ENCODE peak calls at places on chromosome 12, in seven cellular contexts. E is AG04449, I is fibroblast of the aortic adventitia, X is astrocyte of the spinal cord, S is stomach, G is fibroblast of lung, T is A673. Y is an unnamed sample.

GRCh38 chr12:121861549-121862254 is 3.0 kb upstream of the HPD start:
- DNase-seq in E (no peak), I (peak), X (peak), S (no peak), G (peak), T (no peak), Y (no peak)

GRCh38 chr12:32043928-32044549 is 62.6 kb upstream of the BICD1 start:
- DNase-seq in E (no peak), I (no peak), X (no peak), S (no peak), G (no peak), T (no peak), Y (no peak)

GRCh38 chr12:57085999-57086950 is 2.6 kb upstream of the NAB2 start:
- DNase-seq in E (no peak), I (peak), X (peak), S (peak), G (peak), T (peak), Y (peak)

GRCh38 chr12:122882908-122883563 is 12.9 kb downstream of the VPS37B start:
- DNase-seq in E (no peak), I (no peak), X (no peak), S (no peak), G (no peak), T (no peak), Y (no peak)

GRCh38 chr12:51139292-51139844 is 33.6 kb downstream of the TFCP2 start:
- DNase-seq in E (no peak), I (no peak), X (no peak), S (no peak), G (no peak), T (no peak), Y (no peak)

GRCh38 chr12:18799561-18799960 is 61.6 kb downstream of the CAPZA3 start:
- DNase-seq in E (no peak), I (peak), X (peak), S (no peak), G (peak), T (no peak), Y (no peak)

GRCh38 chr12:131085125-131085815 is 131.6 kb downstream of the ADGRD1 start:
- DNase-seq in E (no peak), I (no peak), X (no peak), S (peak), G (no peak), T (no peak), Y (no peak)

GRCh38 chr12:75606146-75606545 is 94.7 kb upstream of the KRR1 start:
- DNase-seq in E (no peak), I (no peak), X (no peak), S (no peak), G (no peak), T (no peak), Y (no peak)

GRCh38 chr12:123071401-123072304 is 79.2 kb downstream of the PITPNM2 start:
- DNase-seq in E (no peak), I (no peak), X (no peak), S (no peak), G (no peak), T (no peak), Y (no peak)

GRCh38 chr12:15474766-15475165 is 152.5 kb downstream of the PTPRO start:
- DNase-seq in E (no peak), I (no peak), X (no peak), S (no peak), G (no peak), T (no peak), Y (peak)

GRCh38 chr12:132597333-132598283 is 12.8 kb downstream of the LRCOL1 start:
- DNase-seq in E (no peak), I (peak), X (peak), S (no peak), G (peak), T (peak), Y (peak)

GRCh38 chr12:13024151-13024946 is 19.8 kb upstream of the FAM234B start:
- DNase-seq in E (no peak), I (peak), X (peak), S (peak), G (no peak), T (no peak), Y (peak)

GRCh38 chr12:32176606-32177005 is 70.0 kb downstream of the BICD1 start:
- DNase-seq in E (no peak), I (no peak), X (no peak), S (no peak), G (no peak), T (no peak), Y (no peak)

GRCh38 chr12:30515351-30515750 is 180.3 kb downstream of the IPO8 start:
- DNase-seq in E (no peak), I (peak), X (peak), S (no peak), G (peak), T (peak), Y (no peak)

GRCh38 chr12:105317453-105317852 is 13.0 kb upstream of the C12orf75 start:
- DNase-seq in E (peak), I (peak), X (peak), S (no peak), G (peak), T (no peak), Y (peak)

GRCh38 chr12:105677672-105678071 is 347.2 kb downstream of the C12orf75 start:
- DNase-seq in E (no peak), I (no peak), X (no peak), S (no peak), G (no peak), T (no peak), Y (no peak)

GRCh38 chr12:26651566-26652188 is 181.3 kb downstream of the ITPR2 start:
- DNase-seq in E (no peak), I (peak), X (peak), S (peak), G (peak), T (peak), Y (peak)

GRCh38 chr12:104707179-104707578 is 250.4 kb downstream of the CHST11 start:
- DNase-seq in E (no peak), I (peak), X (peak), S (no peak), G (peak), T (no peak), Y (no peak)

GRCh38 chr12:123465084-123465483 is 7.1 kb downstream of the SNRNP35 start:
- DNase-seq in E (no peak), I (no peak), X (no peak), S (no peak), G (no peak), T (no peak), Y (no peak)

GRCh38 chr12:58895053-58895452 is 25.3 kb downstream of the LRIG3 start:
- DNase-seq in E (no peak), I (no peak), X (no peak), S (no peak), G (no peak), T (no peak), Y (no peak)

GRCh38 chr12:102474438-102475064 is 5.8 kb downstream of the IGF1 start:
- DNase-seq in E (no peak), I (no peak), X (peak), S (no peak), G (peak), T (no peak), Y (no peak)

GRCh38 chr12:6178981-6179761 is 21.0 kb upstream of the CD9 start:
- DNase-seq in E (no peak), I (no peak), X (peak), S (no peak), G (peak), T (no peak), Y (no peak)

GRCh38 chr12:93773122-93773871 is 96.1 kb downstream of the CRADD start:
- DNase-seq in E (no peak), I (peak), X (peak), S (no peak), G (peak), T (peak), Y (no peak)

GRCh38 chr12:84601483-84601882 is 311.1 kb downstream of the SLC6A15 start:
- DNase-seq in E (no peak), I (no peak), X (no peak), S (no peak), G (no peak), T (no peak), Y (no peak)

GRCh38 chr12:85065816-85066482 is 29.8 kb downstream of the LRRIQ1 start:
- DNase-seq in E (no peak), I (no peak), X (no peak), S (no peak), G (no peak), T (no peak), Y (no peak)

GRCh38 chr12:70849265-70849960 is 71.1 kb downstream of the PTPRR start:
- DNase-seq in E (no peak), I (peak), X (peak), S (no peak), G (peak), T (peak), Y (no peak)

GRCh38 chr12:76083246-76083735 is 1.2 kb downstream of the NAP1L1 start:
- DNase-seq in E (no peak), I (no peak), X (no peak), S (no peak), G (no peak), T (no peak), Y (no peak)

GRCh38 chr12:26338574-26339572 is 143.5 kb downstream of the SSPN start:
- DNase-seq in E (no peak), I (peak), X (peak), S (no peak), G (peak), T (no peak), Y (no peak)

GRCh38 chr12:125528300-125528699 is 463.1 kb downstream of the AACS start:
- DNase-seq in E (no peak), I (no peak), X (no peak), S (no peak), G (no peak), T (no peak), Y (no peak)

DNA sequence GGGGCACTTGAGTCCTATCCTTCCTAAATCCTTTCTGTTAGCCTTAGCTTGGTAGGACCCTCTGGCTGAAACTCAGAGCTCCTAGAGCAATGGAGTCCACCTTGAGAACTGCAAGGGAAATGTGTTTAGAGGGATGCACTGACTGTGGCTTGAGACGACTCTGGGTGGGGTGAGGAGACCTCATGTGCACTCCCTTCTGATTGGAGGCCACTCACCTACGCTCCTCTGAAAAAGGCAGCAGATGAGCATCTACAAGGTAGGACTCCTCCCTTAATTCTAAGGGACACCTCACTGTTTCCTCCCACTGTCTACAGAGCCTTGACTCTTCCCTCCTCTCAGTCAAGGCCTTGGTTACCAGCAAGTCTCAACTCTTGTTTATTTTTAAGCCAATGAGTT is 1.0 kb downstream of the MAP3K12 start:
- DNase-seq in E (no peak), I (no peak), X (no peak), S (no peak), G (no peak), T (no peak), Y (no peak)
- H3K4me3 ChIP-seq in E (peak), I (peak), X (peak), S (peak), G (peak), T (peak), Y (peak)

GRCh38 chr12:24854908-24855307 is 94.0 kb downstream of the BCAT1 start:
- DNase-seq in E (no peak), I (no peak), X (peak), S (no peak), G (peak), T (peak), Y (no peak)

GRCh38 chr12:24853588-24853987 is 95.3 kb downstream of the BCAT1 start:
- DNase-seq in E (no peak), I (peak), X (peak), S (no peak), G (peak), T (peak), Y (no peak)

GRCh38 chr12:24854017-24854416 is 94.9 kb downstream of the BCAT1 start:
- DNase-seq in E (no peak), I (no peak), X (no peak), S (no peak), G (no peak), T (peak), Y (no peak)

GRCh38 chr12:24853094-24853493 is 95.8 kb downstream of the BCAT1 start:
- DNase-seq in E (no peak), I (no peak), X (no peak), S (no peak), G (no peak), T (no peak), Y (no peak)

GRCh38 chr12:24856541-24856940 is 92.4 kb downstream of the BCAT1 start:
- DNase-seq in E (no peak), I (no peak), X (no peak), S (no peak), G (no peak), T (no peak), Y (no peak)
- H3K4me3 ChIP-seq in E (no peak), I (no peak), X (no peak), S (no peak), G (no peak), T (no peak), Y (no peak)

DNA sequence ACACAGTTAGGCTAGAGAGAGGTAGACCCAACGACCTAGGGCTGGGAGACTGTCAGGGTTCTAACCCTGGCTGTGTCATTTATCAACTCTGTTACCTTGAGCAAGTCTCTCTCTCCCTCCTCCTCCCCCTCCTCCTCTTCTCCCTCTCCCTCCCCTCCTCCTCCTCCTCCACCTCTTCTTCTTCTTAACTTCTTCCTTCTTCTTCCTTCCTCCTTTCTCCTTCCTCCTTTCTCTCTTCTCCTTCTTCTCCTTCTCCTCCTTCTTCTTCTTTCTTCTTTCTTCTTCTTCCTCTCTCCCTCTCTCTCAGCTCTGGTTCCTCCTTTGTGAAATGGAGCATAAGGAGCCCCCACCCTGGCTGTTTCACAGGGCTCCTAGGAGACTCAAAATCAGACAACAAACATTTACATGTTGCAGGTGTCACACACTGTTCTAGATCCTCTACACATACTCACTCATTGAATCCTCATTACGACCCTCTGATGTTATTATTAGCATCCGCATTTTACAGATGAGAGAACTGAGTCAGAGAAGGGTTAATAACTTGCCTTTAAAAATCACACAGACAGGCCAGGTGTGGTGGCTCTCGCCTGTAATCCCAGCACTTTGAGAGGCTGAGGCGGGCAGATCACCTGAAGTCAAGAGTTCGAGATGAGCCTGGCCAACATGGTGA is 2.2 kb upstream of the KCNH3 start:
- DNase-seq in E (no peak), I (no peak), X (no peak), S (peak), G (no peak), T (no peak), Y (no peak)
- H3K4me3 ChIP-seq in E (no peak), I (no peak), X (no peak), S (no peak), G (no peak), T (no peak), Y (no peak)

DNA sequence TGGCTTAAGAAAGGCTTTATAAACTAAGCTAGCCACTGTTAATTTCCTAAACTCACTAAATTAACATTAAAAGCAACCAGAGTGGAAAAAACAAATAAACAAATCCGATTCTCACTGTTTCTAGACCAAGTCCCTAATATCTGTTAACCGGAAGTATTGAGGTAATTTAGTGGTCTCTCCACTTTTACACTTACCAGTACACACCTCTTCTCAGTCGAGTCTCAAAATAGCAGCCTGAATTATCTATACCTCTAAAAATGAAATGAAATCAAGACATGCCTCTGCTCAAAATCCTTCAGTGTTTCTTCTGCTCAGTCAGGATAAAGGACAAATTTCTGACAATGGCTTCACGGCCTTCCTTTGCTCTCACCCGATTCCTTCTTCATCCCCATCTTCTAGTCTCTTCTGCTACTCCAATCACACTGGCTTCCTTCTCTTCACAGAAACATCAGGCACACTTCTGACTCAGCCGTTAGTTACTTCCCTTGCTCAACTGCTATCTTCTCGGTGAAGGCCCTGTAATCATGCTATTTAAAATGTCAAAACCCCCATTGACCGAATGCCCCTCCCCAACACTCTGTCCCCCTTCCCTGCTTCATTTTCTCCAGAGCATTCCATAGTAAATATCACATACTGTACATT is 161.3 kb downstream of the KITLG start:
- DNase-seq in E (no peak), I (peak), X (no peak), S (no peak), G (peak), T (no peak), Y (no peak)
- H3K4me3 ChIP-seq in E (peak), I (peak), X (peak), S (no peak), G (peak), T (no peak), Y (no peak)

GRCh38 chr12:120534703-120535655 is 823 bp downstream of the RNF10 start:
- DNase-seq in E (no peak), I (peak), X (peak), S (peak), G (peak), T (peak), Y (peak)
- H3K4me3 ChIP-seq in E (peak), I (peak), X (peak), S (peak), G (peak), T (peak), Y (peak)

GRCh38 chr12:38138225-38139221 is 178.1 kb upstream of the ALG10B start:
- DNase-seq in E (peak), I (peak), X (peak), S (peak), G (peak), T (peak), Y (peak)
- H3K4me3 ChIP-seq in E (peak), I (peak), X (peak), S (peak), G (no peak), T (peak), Y (peak)

GRCh38 chr12:65742481-65742971 is 81.8 kb upstream of the HMGA2 start:
- DNase-seq in E (no peak), I (peak), X (peak), S (no peak), G (peak), T (peak), Y (peak)
- H3K4me3 ChIP-seq in E (peak), I (peak), X (peak), S (peak), G (peak), T (peak), Y (peak)

GRCh38 chr12:46406352-46407027 is 33.9 kb upstream of the SLC38A2 start:
- DNase-seq in E (no peak), I (peak), X (no peak), S (no peak), G (peak), T (no peak), Y (no peak)

GRCh38 chr12:46404225-46404631 is 31.7 kb upstream of the SLC38A2 start:
- DNase-seq in E (peak), I (peak), X (peak), S (no peak), G (peak), T (no peak), Y (peak)

GRCh38 chr12:46402861-46403731 is 30.5 kb upstream of the SLC38A2 start:
- DNase-seq in E (no peak), I (no peak), X (peak), S (no peak), G (peak), T (no peak), Y (no peak)

GRCh38 chr12:46403732-46404097 is 31.1 kb upstream of the SLC38A2 start:
- DNase-seq in E (no peak), I (no peak), X (no peak), S (no peak), G (no peak), T (no peak), Y (no peak)

GRCh38 chr12:46404733-46405132 is 32.2 kb upstream of the SLC38A2 start:
- DNase-seq in E (no peak), I (no peak), X (no peak), S (no peak), G (peak), T (no peak), Y (no peak)
- H3K4me3 ChIP-seq in E (no peak), I (no peak), X (no peak), S (no peak), G (no peak), T (no peak), Y (no peak)

GRCh38 chr12:113659015-113659414 is 187.3 kb upstream of the LHX5 start:
- DNase-seq in E (no peak), I (no peak), X (no peak), S (no peak), G (no peak), T (no peak), Y (no peak)
- H3K4me3 ChIP-seq in E (no peak), I (no peak), X (no peak), S (no peak), G (no peak), T (no peak), Y (no peak)

GRCh38 chr12:55934343-55934742 is 3.4 kb downstream of the DGKA start:
- DNase-seq in E (no peak), I (peak), X (no peak), S (no peak), G (no peak), T (peak), Y (no peak)

GRCh38 chr12:55933158-55933798 is 2.3 kb downstream of the DGKA start:
- DNase-seq in E (no peak), I (peak), X (no peak), S (peak), G (peak), T (no peak), Y (peak)

GRCh38 chr12:55932546-55932919 is 1.6 kb downstream of the DGKA start:
- DNase-seq in E (no peak), I (peak), X (peak), S (no peak), G (peak), T (no peak), Y (no peak)

GRCh38 chr12:55934773-55935172 is 3.8 kb downstream of the DGKA start:
- DNase-seq in E (no peak), I (no peak), X (no peak), S (no peak), G (no peak), T (no peak), Y (no peak)

DNA sequence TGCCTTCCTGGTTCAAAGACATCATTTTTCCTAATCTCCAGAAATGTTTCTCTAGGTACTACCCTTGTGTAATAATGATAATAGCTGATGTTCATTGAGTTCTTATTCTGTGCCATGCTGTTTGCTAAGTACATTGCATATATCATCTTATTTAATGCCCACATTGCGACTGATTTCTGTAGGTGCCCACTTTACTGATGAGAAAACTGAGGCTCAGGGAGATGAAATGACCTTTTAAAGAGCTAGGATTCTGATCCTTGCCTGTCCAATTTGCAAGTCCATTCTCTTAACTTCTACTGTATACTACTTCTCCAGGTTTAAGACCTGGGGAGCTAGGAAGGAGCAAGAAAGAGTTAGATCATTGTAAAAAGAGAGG is 2.8 kb downstream of the DGKA start:
- DNase-seq in E (no peak), I (no peak), X (no peak), S (no peak), G (no peak), T (no peak), Y (no peak)
- H3K4me3 ChIP-seq in E (no peak), I (no peak), X (no peak), S (no peak), G (no peak), T (no peak), Y (no peak)

Y was measured in MG63.